ENCODE peak calls at places on chromosome 6, in five cellular contexts. P, J, I, W and A are unnamed samples.

GRCh38 chr6:18501313-18502013 is 114.3 kb downstream of the RNF144B start:
- DNase-seq in P (peak; percentile 90), J (peak; percentile 37), I (peak; percentile 88), W (peak; percentile 46), A (peak; percentile 60)

GRCh38 chr6:141783595-141783994 is 349.1 kb upstream of the GJE1 start:
- DNase-seq in P (no peak), J (no peak), I (no peak), W (no peak), A (no peak)

GRCh38 chr6:80605165-80605989 is 498.9 kb downstream of the BCKDHB start:
- DNase-seq in P (peak; percentile 75), J (no peak), I (peak; percentile 57), W (no peak), A (peak; percentile 49)

GRCh38 chr6:46130665-46131064 is 876 bp downstream of the ENPP4 start:
- DNase-seq in P (no peak), J (no peak), I (no peak), W (no peak), A (no peak)

GRCh38 chr6:75824160-75824559 is 75.1 kb downstream of the MYO6 start:
- DNase-seq in P (no peak), J (no peak), I (no peak), W (no peak), A (no peak)

GRCh38 chr6:1617466-1618304 is 8.0 kb downstream of the FOXC1 start:
- DNase-seq in P (no peak), J (no peak), I (no peak), W (no peak), A (no peak)

GRCh38 chr6:135871878-135872277 is 20.4 kb downstream of the PDE7B start:
- DNase-seq in P (no peak), J (no peak), I (peak; percentile 86), W (no peak), A (peak; percentile 77)

GRCh38 chr6:124822118-124822746 is 140.0 kb upstream of the RNF217 start:
- DNase-seq in P (no peak), J (no peak), I (no peak), W (no peak), A (no peak)

GRCh38 chr6:2448826-2449571 is 203.6 kb upstream of the GMDS start:
- DNase-seq in P (peak; percentile 95), J (peak; percentile 49), I (peak; percentile 83), W (no peak), A (peak; percentile 62)

GRCh38 chr6:912871-913663 is 220.1 kb upstream of the EXOC2 start:
- DNase-seq in P (peak; percentile 81), J (no peak), I (peak; percentile 27), W (no peak), A (no peak)

GRCh38 chr6:20729086-20729485 is 194.8 kb downstream of the CDKAL1 start:
- DNase-seq in P (no peak), J (no peak), I (no peak), W (no peak), A (no peak)

GRCh38 chr6:16985484-16986284 is 116.2 kb upstream of the STMND1 start:
- DNase-seq in P (peak; percentile 89), J (peak; percentile 16), I (peak; percentile 84), W (no peak), A (peak; percentile 81)

GRCh38 chr6:163750436-163751031 is 336.0 kb downstream of the QKI start:
- DNase-seq in P (no peak), J (no peak), I (no peak), W (peak; percentile 42), A (no peak)

GRCh38 chr6:170269873-170270541 is 20.9 kb downstream of the DLL1 start:
- DNase-seq in P (peak; percentile 50), J (no peak), I (no peak), W (no peak), A (no peak)

GRCh38 chr6:134472661-134473060 is 154.7 kb upstream of the SGK1 start:
- DNase-seq in P (peak; percentile 17), J (no peak), I (no peak), W (no peak), A (no peak)

GRCh38 chr6:72724545-72724944 is 102.7 kb downstream of the KCNQ5 start:
- DNase-seq in P (no peak), J (no peak), I (peak; percentile 15), W (no peak), A (peak; percentile 59)

GRCh38 chr6:31114970-31115849 is 610 bp downstream of the PSORS1C1 start:
- DNase-seq in P (peak; percentile 28), J (peak; percentile 31), I (peak; percentile 78), W (no peak), A (peak; percentile 36)

GRCh38 chr6:136250686-136251008 is 536 bp upstream of the MTFR2 start:
- DNase-seq in P (no peak), J (no peak), I (no peak), W (no peak), A (no peak)